ENCODE peak calls at places on chromosomes 12 and 14, in five cellular contexts. W is thyroid gland, K is GM23338, Y is PC-3, Z is astrocyte. M is an unnamed sample.
A peak's percentile ranks its signal among the peaks of the same experiment; 100 is the strongest.

GRCh38 chr14:100159107-100159864 is at the start of gene DEGS2:
- DNase-seq in Z (no peak), K (peak; percentile 87), Y (peak; percentile 56), W (peak; percentile 75), M (peak; percentile 66)

GRCh38 chr12:5706247-5706646 is 238.8 kb downstream of the ANO2 start:
- DNase-seq in Z (no peak), Y (no peak), K (no peak), W (no peak), M (no peak)

GRCh38 chr14:50023671-50024490 is 92.5 kb downstream of the VCPKMT start:
- DNase-seq in Y (peak; percentile 85), K (no peak), Z (peak; percentile 89), W (no peak), M (no peak)

GRCh38 chr12:132352896-132353800 is 23.8 kb upstream of the GALNT9 start:
- DNase-seq in Z (no peak), K (peak; percentile 53), W (no peak), Y (no peak), M (no peak)

GRCh38 chr14:105898482-105899010 is 372.2 kb downstream of the TMEM121 start:
- DNase-seq in K (no peak), Y (no peak), Z (no peak), W (no peak), M (no peak)

GRCh38 chr14:24948261-24948847 is 101.6 kb downstream of the STXBP6 start:
- DNase-seq in Y (no peak), K (peak; percentile 55), W (no peak), Z (no peak), M (no peak)

GRCh38 chr12:56900583-56900982 is 33.6 kb downstream of the SDR9C7 start:
- DNase-seq in K (no peak), Y (peak; percentile 98), Z (no peak), W (no peak), M (no peak)

GRCh38 chr14:73740921-73741326 is 26.7 kb upstream of the PNMA1 start:
- DNase-seq in Z (no peak), Y (peak; percentile 91), K (peak; percentile 64), W (peak; percentile 92), M (no peak)

GRCh38 chr12:114690267-114691135 is 6.5 kb upstream of the TBX3 start:
- DNase-seq in K (peak; percentile 0), Z (no peak), Y (no peak), W (no peak), M (no peak)
- H3K27me3 ChIP-seq in K (peaks cover 100% of the 10 kb centered on the region), Z (peaks cover 96% of the 10 kb centered on the region), Y (no peaks in the 10 kb centered on the region), W (no peaks in the 10 kb centered on the region), M (no peaks in the 10 kb centered on the region)

GRCh38 chr12:58794859-58795258 is 125.4 kb downstream of the LRIG3 start:
- DNase-seq in Y (no peak), K (no peak), W (no peak), Z (no peak), M (no peak)
- H3K4me1 ChIP-seq in Y (no peaks in the 10 kb centered on the region), K (no peaks in the 10 kb centered on the region), W (no peaks in the 10 kb centered on the region), Z (no peaks in the 10 kb centered on the region), M (no peaks in the 10 kb centered on the region)

DNA sequence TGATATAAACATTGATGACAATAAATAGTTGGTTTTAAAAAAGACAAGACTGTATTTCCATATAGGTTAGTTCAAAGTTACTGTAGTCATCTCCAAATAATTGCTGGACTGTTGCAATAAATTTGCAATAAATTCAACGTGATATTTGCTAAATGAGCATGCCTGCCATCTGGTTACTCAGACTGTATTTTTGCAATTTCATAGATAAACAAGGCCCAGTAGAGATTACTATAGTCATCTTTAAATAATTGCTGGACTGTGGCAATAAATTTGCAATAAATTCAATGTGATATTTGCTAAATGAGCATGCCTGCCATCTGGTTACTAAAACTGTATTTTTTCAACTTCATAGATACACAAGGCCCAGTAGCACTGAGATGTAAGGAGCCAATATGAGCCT is 5.7 kb downstream of the NTN4 start:
- DNase-seq in Z (no peak), W (no peak), K (no peak), Y (peak; percentile 43), M (no peak)
- H3K27me3 ChIP-seq in Z (no peaks in the 10 kb centered on the region), W (no peaks in the 10 kb centered on the region), K (peaks cover 34% of the 10 kb centered on the region), Y (no peaks in the 10 kb centered on the region), M (no peaks in the 10 kb centered on the region)

GRCh38 chr12:27032679-27033078 is 10.3 kb downstream of the MED21 start:
- DNase-seq in K (no peak), Y (no peak), Z (no peak), W (no peak), M (no peak)

GRCh38 chr12:27031531-27031930 is 9.2 kb downstream of the MED21 start:
- DNase-seq in Y (no peak), Z (peak; percentile 29), W (no peak), K (no peak), M (no peak)

GRCh38 chr12:27034607-27035293 is 12.4 kb downstream of the MED21 start:
- DNase-seq in Y (no peak), K (no peak), Z (no peak), W (no peak), M (no peak)
- H3K4me1 ChIP-seq in Y (no peaks in the 10 kb centered on the region), K (no peaks in the 10 kb centered on the region), Z (no peaks in the 10 kb centered on the region), W (no peaks in the 10 kb centered on the region), M (no peaks in the 10 kb centered on the region)

GRCh38 chr12:51840966-51841365 is 7.6 kb downstream of the FIGNL2 start:
- DNase-seq in Y (no peak), K (no peak), Z (no peak), W (no peak), M (no peak)
- H3K27me3 ChIP-seq in Y (peaks cover 36% of the 10 kb centered on the region), K (peaks cover 11% of the 10 kb centered on the region), Z (peaks cover 33% of the 10 kb centered on the region), W (peaks cover 2% of the 10 kb centered on the region), M (no peaks in the 10 kb centered on the region)

DNA sequence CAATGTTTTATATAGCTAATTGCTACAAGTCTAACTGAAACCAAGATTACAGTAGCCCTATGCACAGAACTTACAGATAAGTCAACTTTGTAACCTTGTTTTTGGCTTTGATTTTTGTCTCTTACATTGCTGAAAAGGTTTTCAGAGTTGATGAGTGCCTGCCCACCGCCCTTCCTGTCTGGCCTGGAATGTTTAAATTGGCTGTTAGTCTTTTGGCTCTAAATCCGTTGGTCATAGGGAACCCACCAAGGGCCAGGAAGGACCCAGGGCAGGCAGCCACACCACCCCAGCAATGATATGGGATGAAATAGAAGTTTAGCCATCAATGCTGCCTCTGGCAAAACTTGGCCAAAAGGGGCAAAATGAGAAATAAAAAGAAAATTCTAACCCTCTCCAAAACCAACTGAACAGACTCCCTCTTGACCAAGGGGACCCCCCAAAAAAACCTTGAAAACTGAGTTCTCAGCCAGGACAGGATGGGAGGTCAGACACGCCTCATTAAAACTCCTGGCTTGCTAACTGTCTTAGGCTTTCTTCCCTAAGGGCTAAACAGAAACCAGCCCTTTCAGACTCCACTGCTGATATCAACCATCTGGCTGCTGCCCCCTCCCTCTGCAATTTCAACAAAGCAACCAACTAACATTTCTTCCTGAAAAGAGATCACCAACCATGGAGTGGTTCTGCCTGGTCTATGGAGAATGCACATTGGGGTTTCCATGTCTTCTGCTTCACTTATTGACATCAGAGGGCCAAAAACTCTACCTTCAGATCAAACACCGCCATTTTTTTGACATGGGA is 242.1 kb upstream of the NOS1 start:
- DNase-seq in Z (no peak), W (no peak), K (peak; percentile 40), Y (no peak), M (no peak)
- H3K4me1 ChIP-seq in Z (no peaks in the 10 kb centered on the region), W (no peaks in the 10 kb centered on the region), K (no peaks in the 10 kb centered on the region), Y (peaks cover 11% of the 10 kb centered on the region), M (no peaks in the 10 kb centered on the region)

GRCh38 chr12:163406-163986 is 50.5 kb downstream of the SLC6A12 start:
- DNase-seq in W (no peak), K (no peak), Z (no peak), Y (no peak), M (no peak)

GRCh38 chr12:168201-168600 is 45.8 kb downstream of the SLC6A12 start:
- DNase-seq in Y (no peak), K (no peak), W (no peak), Z (no peak), M (no peak)

GRCh38 chr12:166425-167091 is 47.4 kb downstream of the SLC6A12 start:
- DNase-seq in K (no peak), Y (no peak), Z (no peak), W (no peak), M (no peak)

GRCh38 chr12:164207-164606 is 49.8 kb downstream of the SLC6A12 start:
- DNase-seq in Y (no peak), Z (no peak), K (no peak), W (peak; percentile 98), M (no peak)

DNA sequence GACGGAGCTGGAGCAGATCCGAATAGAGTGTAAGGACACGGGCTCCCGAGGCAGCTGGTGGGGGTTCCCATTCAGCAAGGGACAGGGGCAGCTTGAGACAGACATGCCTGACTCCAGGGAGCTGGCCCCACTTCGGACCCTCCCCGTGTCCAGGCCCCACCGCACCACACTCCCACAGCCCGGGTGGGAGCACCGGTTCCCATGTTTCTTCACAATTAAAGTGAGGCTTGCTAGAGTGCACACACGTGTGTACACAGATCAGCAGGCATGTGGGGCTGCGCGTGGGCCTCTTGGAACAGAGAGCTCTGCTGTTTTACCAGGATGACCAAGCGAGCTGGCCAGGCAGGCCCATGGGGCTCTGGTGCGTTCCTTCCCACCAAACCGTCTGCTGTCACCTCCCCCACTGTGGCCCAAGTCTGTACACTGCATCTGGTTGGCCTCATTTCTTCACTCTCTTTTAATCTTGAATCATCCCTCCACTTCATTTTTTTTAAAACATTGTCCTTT is 48.0 kb downstream of the SLC6A12 start:
- DNase-seq in Z (no peak), Y (no peak), K (no peak), W (no peak), M (no peak)
- H3K27me3 ChIP-seq in Z (peaks cover 3% of the 10 kb centered on the region), Y (peaks cover 3% of the 10 kb centered on the region), K (no peaks in the 10 kb centered on the region), W (no peaks in the 10 kb centered on the region), M (no peaks in the 10 kb centered on the region)